ENCODE peak calls at places on chromosomes 5 and 9, in seven cellular contexts. B, W, J, Q, F, P and X are unnamed samples.

GRCh38 chr5:135864503-135865443 is 30.3 kb downstream of the SLC25A48 start:
- DNase-seq in J (no peak), F (no peak), Q (no peak), B (no peak), P (no peak), W (no peak), X (no peak)

GRCh38 chr5:58183078-58183885 is 276.6 kb downstream of the PLK2 start:
- DNase-seq in Q (no peak), W (no peak), F (no peak), B (no peak), J (no peak), P (peak), X (no peak)

GRCh38 chr9:29044959-29045358 is 1471.7 kb upstream of the C9orf72 start:
- DNase-seq in W (no peak), B (no peak), Q (no peak), F (no peak), J (no peak), P (peak), X (no peak)

GRCh38 chr5:157072508-157072907 is 13.6 kb upstream of the HAVCR1 start:
- DNase-seq in B (no peak), F (no peak), W (no peak), Q (no peak), J (no peak), P (no peak), X (no peak)

GRCh38 chr9:128296340-128297220 is 20.5 kb downstream of the SWI5 start:
- DNase-seq in F (no peak), B (no peak), P (no peak), J (no peak), Q (no peak), W (no peak), X (no peak)

GRCh38 chr5:170100051-170100943 is 5.4 kb upstream of the FOXI1 start:
- DNase-seq in B (peak), F (peak), Q (peak), P (peak), W (peak), J (peak), X (peak)

GRCh38 chr5:113147088-113147487 is 170.5 kb downstream of the DCP2 start:
- DNase-seq in B (no peak), F (no peak), P (peak), W (no peak), Q (no peak), J (no peak), X (no peak)

GRCh38 chr9:133918123-133918813 is 73.9 kb downstream of the VAV2 start:
- DNase-seq in B (no peak), F (no peak), J (no peak), P (no peak), W (no peak), Q (no peak), X (peak)

GRCh38 chr9:137614631-137615386 is 4.0 kb upstream of the EHMT1 start:
- DNase-seq in W (no peak), P (no peak), B (no peak), F (no peak), Q (no peak), J (no peak), X (no peak)

GRCh38 chr5:130337179-130337888 is 433.1 kb downstream of the CHSY3 start:
- DNase-seq in J (no peak), P (peak), F (no peak), Q (no peak), B (no peak), W (no peak), X (no peak)

GRCh38 chr9:93671030-93671358 is 94.6 kb downstream of the PHF2 start:
- DNase-seq in B (no peak), Q (no peak), P (no peak), F (no peak), J (peak), W (no peak), X (peak)